ENCODE peak calls at places on chromosome 19, in eight cellular contexts. One of them, this sample, is unnamed.

GRCh38 chr19:16654621-16655020 is 5.3 kb downstream of the SMIM7 start:
- DNase-seq in heart left ventricle: no peak
- DNase-seq in tibial artery: no peak
- DNase-seq in tibial nerve: no peak
- DNase-seq in aorta: no peak
- DNase-seq in adrenal gland: no peak
- DNase-seq in caudate nucleus: no peak
- DNase-seq in CD4-positive, alpha-beta T cell: no peak
- DNase-seq in this sample: no peak

GRCh38 chr19:30096596-30097370 is 154.7 kb downstream of the URI1 start:
- DNase-seq in heart left ventricle: no peak
- DNase-seq in tibial artery: no peak
- DNase-seq in tibial nerve: no peak
- DNase-seq in aorta: peak
- DNase-seq in adrenal gland: no peak
- DNase-seq in caudate nucleus: no peak
- DNase-seq in CD4-positive, alpha-beta T cell: no peak
- DNase-seq in this sample: no peak

GRCh38 chr19:42942187-42942789 is 5.3 kb upstream of the PSG7 start:
- DNase-seq in heart left ventricle: no peak
- DNase-seq in tibial artery: no peak
- DNase-seq in tibial nerve: no peak
- DNase-seq in aorta: no peak
- DNase-seq in adrenal gland: peak
- DNase-seq in caudate nucleus: no peak
- DNase-seq in CD4-positive, alpha-beta T cell: no peak
- DNase-seq in this sample: no peak

GRCh38 chr19:51023946-51024345 is 2.5 kb downstream of the KLK11 start:
- DNase-seq in heart left ventricle: no peak
- DNase-seq in tibial artery: no peak
- DNase-seq in tibial nerve: no peak
- DNase-seq in aorta: peak
- DNase-seq in adrenal gland: no peak
- DNase-seq in caudate nucleus: no peak
- DNase-seq in CD4-positive, alpha-beta T cell: no peak
- DNase-seq in this sample: no peak

GRCh38 chr19:2337329-2337707 is 8.8 kb downstream of the SPPL2B start:
- DNase-seq in heart left ventricle: no peak
- DNase-seq in tibial artery: no peak
- DNase-seq in tibial nerve: no peak
- DNase-seq in aorta: no peak
- DNase-seq in adrenal gland: peak
- DNase-seq in caudate nucleus: peak
- DNase-seq in CD4-positive, alpha-beta T cell: no peak
- DNase-seq in this sample: peak

GRCh38 chr19:38528213-38528755 is 89.5 kb downstream of the MAP4K1 start:
- DNase-seq in heart left ventricle: no peak
- DNase-seq in tibial artery: no peak
- DNase-seq in tibial nerve: no peak
- DNase-seq in aorta: no peak
- DNase-seq in adrenal gland: no peak
- DNase-seq in caudate nucleus: no peak
- DNase-seq in CD4-positive, alpha-beta T cell: no peak
- DNase-seq in this sample: no peak

GRCh38 chr19:30119180-30119920 is 177.3 kb downstream of the URI1 start:
- DNase-seq in heart left ventricle: no peak
- DNase-seq in tibial artery: no peak
- DNase-seq in tibial nerve: no peak
- DNase-seq in aorta: peak
- DNase-seq in adrenal gland: no peak
- DNase-seq in caudate nucleus: no peak
- DNase-seq in CD4-positive, alpha-beta T cell: no peak
- DNase-seq in this sample: no peak

GRCh38 chr19:18063463-18063862 is 23.3 kb downstream of the IL12RB1 start:
- DNase-seq in heart left ventricle: no peak
- DNase-seq in tibial artery: no peak
- DNase-seq in tibial nerve: no peak
- DNase-seq in aorta: no peak
- DNase-seq in adrenal gland: no peak
- DNase-seq in caudate nucleus: no peak
- DNase-seq in CD4-positive, alpha-beta T cell: peak
- DNase-seq in this sample: no peak

GRCh38 chr19:29988351-29988750 is 46.3 kb downstream of the URI1 start:
- DNase-seq in heart left ventricle: no peak
- DNase-seq in tibial artery: no peak
- DNase-seq in tibial nerve: no peak
- DNase-seq in aorta: no peak
- DNase-seq in adrenal gland: no peak
- DNase-seq in caudate nucleus: no peak
- DNase-seq in CD4-positive, alpha-beta T cell: no peak
- DNase-seq in this sample: no peak

GRCh38 chr19:5693195-5694166 is 3.4 kb downstream of the RPL36 start:
- DNase-seq in heart left ventricle: no peak
- DNase-seq in tibial artery: no peak
- DNase-seq in tibial nerve: no peak
- DNase-seq in aorta: no peak
- DNase-seq in adrenal gland: peak
- DNase-seq in caudate nucleus: no peak
- DNase-seq in CD4-positive, alpha-beta T cell: no peak
- DNase-seq in this sample: no peak

GRCh38 chr19:49689133-49690072 is at the start of gene ADM5:
- DNase-seq in heart left ventricle: no peak
- DNase-seq in tibial artery: no peak
- DNase-seq in tibial nerve: no peak
- DNase-seq in aorta: peak
- DNase-seq in adrenal gland: peak
- DNase-seq in caudate nucleus: peak
- DNase-seq in CD4-positive, alpha-beta T cell: no peak
- DNase-seq in this sample: no peak

GRCh38 chr19:49687566-49688316 is 1.7 kb upstream of the ADM5 start:
- DNase-seq in heart left ventricle: no peak
- DNase-seq in tibial artery: no peak
- DNase-seq in tibial nerve: no peak
- DNase-seq in aorta: no peak
- DNase-seq in adrenal gland: no peak
- DNase-seq in caudate nucleus: no peak
- DNase-seq in CD4-positive, alpha-beta T cell: no peak
- DNase-seq in this sample: no peak

GRCh38 chr19:49687150-49687549 is 2.2 kb upstream of the ADM5 start:
- DNase-seq in heart left ventricle: no peak
- DNase-seq in tibial artery: no peak
- DNase-seq in tibial nerve: no peak
- DNase-seq in aorta: no peak
- DNase-seq in adrenal gland: no peak
- DNase-seq in caudate nucleus: no peak
- DNase-seq in CD4-positive, alpha-beta T cell: no peak
- DNase-seq in this sample: no peak

GRCh38 chr19:49690073-49690655 is 752 bp upstream of the CPT1C start:
- DNase-seq in heart left ventricle: no peak
- DNase-seq in tibial artery: no peak
- DNase-seq in tibial nerve: no peak
- DNase-seq in aorta: no peak
- DNase-seq in adrenal gland: no peak
- DNase-seq in caudate nucleus: no peak
- DNase-seq in CD4-positive, alpha-beta T cell: no peak
- DNase-seq in this sample: no peak

GRCh38 chr19:49688531-49689132 is 762 bp upstream of the ADM5 start:
- DNase-seq in heart left ventricle: no peak
- DNase-seq in tibial artery: no peak
- DNase-seq in tibial nerve: no peak
- DNase-seq in aorta: no peak
- DNase-seq in adrenal gland: no peak
- DNase-seq in caudate nucleus: no peak
- DNase-seq in CD4-positive, alpha-beta T cell: no peak
- DNase-seq in this sample: no peak
- H3K27ac ChIP-seq in heart left ventricle: peak
- H3K27ac ChIP-seq in tibial artery: no peak
- H3K27ac ChIP-seq in tibial nerve: no peak
- H3K27ac ChIP-seq in aorta: no peak
- H3K27ac ChIP-seq in adrenal gland: peak
- H3K27ac ChIP-seq in caudate nucleus: peak
- H3K27ac ChIP-seq in CD4-positive, alpha-beta T cell: no peak
- H3K27ac ChIP-seq in this sample: no peak

DNA sequence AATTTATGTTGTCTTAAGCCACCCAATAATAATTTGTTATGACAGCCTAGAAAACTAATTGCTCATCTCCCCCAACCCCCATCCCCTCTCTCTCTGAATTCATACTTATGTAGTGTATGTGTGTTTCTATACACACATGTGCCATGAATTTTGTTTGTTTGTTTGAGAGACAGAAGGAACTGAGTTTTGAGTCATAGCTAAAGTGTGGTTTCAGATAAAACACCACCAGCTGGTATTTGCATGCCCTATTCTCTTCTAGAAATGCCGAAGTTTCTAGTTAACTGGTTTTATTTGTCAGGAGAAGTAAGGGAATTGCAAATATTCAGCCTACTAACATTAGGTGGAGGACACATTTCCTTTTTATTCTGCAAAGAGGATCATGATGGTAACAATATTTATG is 17.4 kb upstream of the LILRA2 start:
- DNase-seq in heart left ventricle: no peak
- DNase-seq in tibial artery: no peak
- DNase-seq in tibial nerve: no peak
- DNase-seq in aorta: no peak
- DNase-seq in adrenal gland: no peak
- DNase-seq in caudate nucleus: no peak
- DNase-seq in CD4-positive, alpha-beta T cell: no peak
- DNase-seq in this sample: no peak
- H3K27ac ChIP-seq in heart left ventricle: no peak
- H3K27ac ChIP-seq in tibial artery: no peak
- H3K27ac ChIP-seq in tibial nerve: no peak
- H3K27ac ChIP-seq in aorta: no peak
- H3K27ac ChIP-seq in adrenal gland: no peak
- H3K27ac ChIP-seq in caudate nucleus: no peak
- H3K27ac ChIP-seq in CD4-positive, alpha-beta T cell: no peak
- H3K27ac ChIP-seq in this sample: no peak

DNA sequence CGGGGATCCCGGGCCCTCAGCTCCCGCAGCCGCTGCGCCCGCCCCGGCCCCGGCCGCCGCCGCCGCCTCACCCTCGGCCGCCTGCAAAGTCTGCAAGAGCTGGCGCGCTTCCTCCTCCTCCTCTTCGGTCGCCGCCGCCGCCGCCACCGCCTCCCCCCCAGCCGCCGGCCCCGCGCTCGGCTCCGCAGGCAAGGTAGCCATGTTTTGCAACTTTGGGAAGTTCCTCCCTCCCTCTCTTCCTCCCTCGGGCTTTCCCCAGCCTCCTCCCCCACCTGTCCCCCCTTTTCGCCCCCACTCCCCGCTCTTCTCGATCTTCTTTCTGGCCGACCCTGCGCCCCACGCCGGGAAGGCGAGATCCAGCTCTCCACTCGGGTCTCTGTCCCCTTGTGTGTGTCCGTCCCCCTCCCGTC is 403 bp downstream of the SIX5 start:
- DNase-seq in heart left ventricle: peak
- DNase-seq in tibial artery: no peak
- DNase-seq in tibial nerve: no peak
- DNase-seq in aorta: peak
- DNase-seq in adrenal gland: peak
- DNase-seq in caudate nucleus: no peak
- DNase-seq in CD4-positive, alpha-beta T cell: no peak
- DNase-seq in this sample: no peak
- H3K27ac ChIP-seq in heart left ventricle: peak
- H3K27ac ChIP-seq in tibial artery: peak
- H3K27ac ChIP-seq in tibial nerve: peak
- H3K27ac ChIP-seq in aorta: peak
- H3K27ac ChIP-seq in adrenal gland: peak
- H3K27ac ChIP-seq in caudate nucleus: peak
- H3K27ac ChIP-seq in CD4-positive, alpha-beta T cell: no peak
- H3K27ac ChIP-seq in this sample: peak

GRCh38 chr19:41248895-41249294 is 15.3 kb upstream of the HNRNPUL1 start:
- DNase-seq in heart left ventricle: no peak
- DNase-seq in tibial artery: no peak
- DNase-seq in tibial nerve: no peak
- DNase-seq in aorta: no peak
- DNase-seq in adrenal gland: no peak
- DNase-seq in caudate nucleus: no peak
- DNase-seq in CD4-positive, alpha-beta T cell: no peak
- DNase-seq in this sample: no peak
- H3K27ac ChIP-seq in heart left ventricle: no peak
- H3K27ac ChIP-seq in tibial artery: no peak
- H3K27ac ChIP-seq in tibial nerve: no peak
- H3K27ac ChIP-seq in aorta: no peak
- H3K27ac ChIP-seq in adrenal gland: no peak
- H3K27ac ChIP-seq in caudate nucleus: no peak
- H3K27ac ChIP-seq in CD4-positive, alpha-beta T cell: no peak
- H3K27ac ChIP-seq in this sample: no peak

GRCh38 chr19:3360494-3361383 is 5.6 kb upstream of the NFIC start:
- DNase-seq in heart left ventricle: peak
- DNase-seq in tibial artery: peak
- DNase-seq in tibial nerve: peak
- DNase-seq in aorta: peak
- DNase-seq in adrenal gland: peak
- DNase-seq in caudate nucleus: peak
- DNase-seq in CD4-positive, alpha-beta T cell: peak
- DNase-seq in this sample: peak
- H3K27ac ChIP-seq in heart left ventricle: peak
- H3K27ac ChIP-seq in tibial artery: peak
- H3K27ac ChIP-seq in tibial nerve: peak
- H3K27ac ChIP-seq in aorta: no peak
- H3K27ac ChIP-seq in adrenal gland: peak
- H3K27ac ChIP-seq in caudate nucleus: peak
- H3K27ac ChIP-seq in CD4-positive, alpha-beta T cell: peak
- H3K27ac ChIP-seq in this sample: peak

GRCh38 chr19:8209111-8209964 is at the start of gene CERS4:
- DNase-seq in heart left ventricle: peak
- DNase-seq in tibial artery: no peak
- DNase-seq in tibial nerve: peak
- DNase-seq in aorta: peak
- DNase-seq in adrenal gland: peak
- DNase-seq in caudate nucleus: peak
- DNase-seq in CD4-positive, alpha-beta T cell: peak
- DNase-seq in this sample: peak

GRCh38 chr19:8208119-8208709 is 956 bp upstream of the CERS4 start:
- DNase-seq in heart left ventricle: no peak
- DNase-seq in tibial artery: no peak
- DNase-seq in tibial nerve: no peak
- DNase-seq in aorta: peak
- DNase-seq in adrenal gland: no peak
- DNase-seq in caudate nucleus: peak
- DNase-seq in CD4-positive, alpha-beta T cell: no peak
- DNase-seq in this sample: peak

GRCh38 chr19:8208710-8209110 is 460 bp upstream of the CERS4 start:
- DNase-seq in heart left ventricle: peak
- DNase-seq in tibial artery: peak
- DNase-seq in tibial nerve: peak
- DNase-seq in aorta: no peak
- DNase-seq in adrenal gland: peak
- DNase-seq in caudate nucleus: no peak
- DNase-seq in CD4-positive, alpha-beta T cell: no peak
- DNase-seq in this sample: no peak

GRCh38 chr19:8206147-8207087 is 2.8 kb upstream of the CERS4 start:
- DNase-seq in heart left ventricle: no peak
- DNase-seq in tibial artery: no peak
- DNase-seq in tibial nerve: no peak
- DNase-seq in aorta: no peak
- DNase-seq in adrenal gland: no peak
- DNase-seq in caudate nucleus: no peak
- DNase-seq in CD4-positive, alpha-beta T cell: no peak
- DNase-seq in this sample: no peak

DNA sequence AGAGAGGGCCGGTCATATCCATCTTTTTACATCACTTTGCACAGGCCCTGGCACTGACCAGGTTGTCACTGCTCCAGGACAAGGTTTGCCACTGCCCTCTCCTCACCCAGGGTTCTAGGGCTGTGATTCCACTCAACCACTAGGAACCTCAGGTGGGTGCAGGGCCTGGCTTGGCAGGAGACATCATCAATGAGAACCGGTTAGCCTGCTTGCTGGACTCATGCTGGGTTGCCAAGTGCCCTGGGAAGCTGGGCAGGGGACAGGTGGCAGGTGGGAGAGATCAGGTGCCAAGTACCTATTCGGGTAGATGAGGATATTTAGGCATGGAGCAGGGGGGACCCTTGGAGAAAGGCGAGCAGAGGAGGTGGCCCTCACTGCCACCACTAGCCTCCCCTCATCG is 4.2 kb upstream of the CERS4 start:
- DNase-seq in heart left ventricle: no peak
- DNase-seq in tibial artery: no peak
- DNase-seq in tibial nerve: no peak
- DNase-seq in aorta: no peak
- DNase-seq in adrenal gland: no peak
- DNase-seq in caudate nucleus: no peak
- DNase-seq in CD4-positive, alpha-beta T cell: no peak
- DNase-seq in this sample: no peak
- H3K27ac ChIP-seq in heart left ventricle: no peak
- H3K27ac ChIP-seq in tibial artery: no peak
- H3K27ac ChIP-seq in tibial nerve: no peak
- H3K27ac ChIP-seq in aorta: no peak
- H3K27ac ChIP-seq in adrenal gland: no peak
- H3K27ac ChIP-seq in caudate nucleus: no peak
- H3K27ac ChIP-seq in CD4-positive, alpha-beta T cell: no peak
- H3K27ac ChIP-seq in this sample: no peak